ENCODE peak calls at places on chromosome 19, in seven cellular contexts. B is NCI-H2171, G is cardiac muscle cell, E is tibial nerve, I is GM23248, F is RPMI7951, Z is pulmonary artery endothelial cell. L is an unnamed sample.

GRCh38 chr19:12841094-12841493 is 2.8 kb downstream of the MAST1 start:
- DNase-seq in Z (no peak), I (peak; percentile 45), E (no peak), G (peak; percentile 92), B (peak; percentile 93), F (no peak), L (no peak)

GRCh38 chr19:18123819-18124218 is 26.2 kb downstream of the MAST3 start:
- DNase-seq in I (no peak), G (no peak), E (no peak), B (no peak), Z (no peak), F (no peak), L (no peak)

GRCh38 chr19:2756477-2756876 is 16.7 kb upstream of the SLC39A3 start:
- DNase-seq in B (no peak), I (no peak), Z (no peak), E (no peak), G (no peak), F (no peak), L (no peak)

GRCh38 chr19:30263719-30264440 is 108.3 kb upstream of the ZNF536 start:
- DNase-seq in I (peak; percentile 11), B (no peak), F (no peak), G (no peak), Z (no peak), E (no peak), L (no peak)

GRCh38 chr19:17473041-17473440 is 2.7 kb downstream of the SLC27A1 start:
- DNase-seq in E (no peak), I (peak; percentile 88), B (peak; percentile 47), G (no peak), F (peak; percentile 91), Z (no peak), L (no peak)

GRCh38 chr19:12365094-12365371 is 450 bp downstream of the ZNF442 start:
- DNase-seq in G (no peak), Z (no peak), I (peak; percentile 72), B (no peak), E (no peak), F (peak; percentile 21), L (no peak)

GRCh38 chr19:14158276-14159023 is 22.1 kb upstream of the ASF1B start:
- DNase-seq in Z (no peak), I (no peak), E (no peak), G (no peak), B (no peak), F (no peak), L (no peak)

GRCh38 chr19:50546527-50547221 is 21.6 kb downstream of the LRRC4B start:
- DNase-seq in G (no peak), I (no peak), Z (no peak), E (no peak), F (no peak), B (no peak), L (no peak)

L was measured in smooth muscle cell of the brain vasculature.